ENCODE peak calls at places on chromosomes 5 and 9, in six cellular contexts. G is breast epithelium, M is H1, L is cardiac muscle cell, F is psoas muscle, V is IMR-90. H is an unnamed sample. For H3K4me1, the result is how much of the 10 kb centered on the place peaks cover.

GRCh38 chr9:127556871-127557270 is 55.2 kb upstream of the STXBP1 start:
- DNase-seq in F (peak), V (no peak), M (no peak), L (no peak), G (no peak), H (no peak)

GRCh38 chr9:72292184-72292787 is 72.7 kb downstream of the ZFAND5 start:
- DNase-seq in V (peak), F (no peak), G (no peak), L (peak), M (no peak), H (no peak)

GRCh38 chr5:60410427-60410826 is 289.5 kb downstream of the DEPDC1B start:
- DNase-seq in G (no peak), V (no peak), F (no peak), M (no peak), L (no peak), H (no peak)

GRCh38 chr9:95649801-95650213 is 133.0 kb upstream of the PTCH1 start:
- DNase-seq in F (no peak), G (peak), L (no peak), M (no peak), V (no peak), H (no peak)

GRCh38 chr5:55063220-55063863 is 39.1 kb upstream of the GZMA start:
- DNase-seq in V (peak), M (no peak), G (no peak), L (no peak), F (no peak), H (no peak)

GRCh38 chr9:4389755-4390154 is 89.9 kb upstream of the GLIS3 start:
- DNase-seq in L (no peak), F (no peak), G (no peak), M (no peak), V (no peak), H (no peak)

GRCh38 chr5:165906879-165907278 is 2384.6 kb upstream of the WWC1 start:
- DNase-seq in G (no peak), M (no peak), L (no peak), V (no peak), F (no peak), H (no peak)

GRCh38 chr9:84811726-84812074 is 142.2 kb downstream of the NTRK2 start:
- DNase-seq in V (no peak), L (no peak), G (no peak), F (no peak), M (no peak), H (no peak)

GRCh38 chr9:111483862-111484563 is at the start of gene ECPAS:
- DNase-seq in M (no peak), V (peak), G (peak), F (peak), L (peak), H (peak)

GRCh38 chr9:29208670-29209069 is 1635.4 kb upstream of the C9orf72 start:
- DNase-seq in L (no peak), F (no peak), V (no peak), G (no peak), M (no peak), H (no peak)

GRCh38 chr5:170117736-170118135 is 12.0 kb downstream of the FOXI1 start:
- DNase-seq in G (no peak), M (no peak), V (no peak), F (no peak), L (no peak), H (no peak)

GRCh38 chr5:106759581-106759980 is 911.2 kb downstream of the EFNA5 start:
- DNase-seq in F (no peak), M (no peak), G (no peak), V (peak), L (peak), H (no peak)

GRCh38 chr5:61407706-61408105 is 75.6 kb downstream of the ZSWIM6 start:
- DNase-seq in V (no peak), M (no peak), F (no peak), G (no peak), L (no peak), H (no peak)

GRCh38 chr9:92671323-92671722 is 1.4 kb upstream of the IPPK start:
- DNase-seq in F (no peak), M (no peak), V (peak), L (peak), G (no peak), H (no peak)

GRCh38 chr9:128419061-128419925 is 1.4 kb upstream of the CERCAM start:
- DNase-seq in G (no peak), M (no peak), F (no peak), V (peak), L (peak), H (no peak)

GRCh38 chr5:50958852-50959457 is 292.5 kb downstream of the PARP8 start:
- DNase-seq in M (no peak), G (no peak), V (peak), L (peak), F (no peak), H (no peak)

GRCh38 chr9:14205463-14205862 is 108.5 kb downstream of the NFIB start:
- DNase-seq in G (no peak), M (no peak), V (peak), F (no peak), L (peak), H (no peak)

GRCh38 chr5:168624850-168625357 is 45.7 kb upstream of the PANK3 start:
- DNase-seq in G (no peak), L (peak), M (no peak), F (no peak), V (no peak), H (no peak)

GRCh38 chr9:97768731-97769130 is 71.6 kb upstream of the XPA start:
- DNase-seq in G (no peak), F (no peak), V (peak), M (no peak), L (peak), H (no peak)

GRCh38 chr5:7425830-7426229 is 29.9 kb downstream of the ADCY2 start:
- DNase-seq in F (no peak), G (no peak), V (no peak), L (no peak), M (no peak), H (no peak)

GRCh38 chr9:76542360-76542759 is 83.4 kb downstream of the GCNT1 start:
- DNase-seq in V (no peak), F (no peak), L (no peak), M (no peak), G (no peak), H (no peak)

GRCh38 chr5:151171521-151171920 is 13.9 kb upstream of the ANXA6 start:
- DNase-seq in L (no peak), G (no peak), M (no peak), V (no peak), F (no peak), H (no peak)

GRCh38 chr9:3954950-3955670 is 344.8 kb downstream of the GLIS3 start:
- DNase-seq in G (no peak), L (peak), F (no peak), V (peak), M (no peak), H (no peak)

GRCh38 chr9:3648266-3648665 is 122.5 kb upstream of the RFX3 start:
- DNase-seq in F (no peak), L (no peak), M (no peak), V (no peak), G (no peak), H (no peak)

GRCh38 chr5:35626553-35626952 is 8.9 kb downstream of the SPEF2 start:
- DNase-seq in M (no peak), F (no peak), G (no peak), V (no peak), L (no peak), H (no peak)

GRCh38 chr5:88660326-88660946 is 222.5 kb downstream of the MEF2C start:
- DNase-seq in F (no peak), M (no peak), L (peak), V (peak), G (no peak), H (no peak)

GRCh38 chr9:124855566-124855943 is 2.3 kb downstream of the WDR38 start:
- DNase-seq in M (no peak), L (no peak), G (no peak), F (no peak), V (no peak), H (no peak)

GRCh38 chr5:170538970-170539586 is 35.3 kb downstream of the KCNIP1 start:
- DNase-seq in V (no peak), G (no peak), L (no peak), M (no peak), F (no peak), H (no peak)

GRCh38 chr5:93723005-93723404 is 18.4 kb downstream of the POU5F2 start:
- DNase-seq in V (peak), F (no peak), G (no peak), L (no peak), M (no peak), H (no peak)

GRCh38 chr5:98103807-98104206 is 669.7 kb upstream of the RGMB start:
- DNase-seq in L (no peak), V (no peak), G (no peak), F (no peak), M (no peak), H (no peak)

GRCh38 chr9:129497064-129497836 is 123.7 kb downstream of the C9orf50 start:
- DNase-seq in L (no peak), V (no peak), M (no peak), F (peak), G (no peak), H (no peak)

GRCh38 chr9:129702563-129702962 is 37.1 kb downstream of the PRRX2 start:
- DNase-seq in L (peak), M (no peak), V (peak), F (no peak), G (no peak), H (no peak)

GRCh38 chr9:77759391-77759790 is 111.3 kb upstream of the GNA14 start:
- DNase-seq in L (no peak), V (no peak), F (no peak), M (no peak), G (no peak), H (no peak)

GRCh38 chr5:152288499-152288898 is 116.6 kb downstream of the NMUR2 start:
- DNase-seq in L (no peak), M (no peak), F (peak), V (no peak), G (no peak), H (no peak)

GRCh38 chr5:29758986-29759421 is 1434.5 kb upstream of the CDH6 start:
- DNase-seq in F (no peak), L (no peak), G (no peak), V (no peak), M (no peak), H (no peak)

GRCh38 chr9:96515629-96516470 is 65.9 kb downstream of the HABP4 start:
- DNase-seq in V (peak), M (no peak), F (no peak), G (no peak), L (no peak), H (no peak)

GRCh38 chr5:131998431-131999040 is 12.9 kb downstream of the ACSL6 start:
- DNase-seq in G (no peak), L (no peak), V (no peak), M (no peak), F (no peak), H (no peak)

GRCh38 chr5:132000677-132001453 is 10.6 kb downstream of the ACSL6 start:
- DNase-seq in L (no peak), M (no peak), F (no peak), V (no peak), G (no peak), H (peak)

GRCh38 chr5:131999041-131999440 is 12.4 kb downstream of the ACSL6 start:
- DNase-seq in M (no peak), V (no peak), F (no peak), L (no peak), G (no peak), H (no peak)

GRCh38 chr5:131999991-132000490 is 11.4 kb downstream of the ACSL6 start:
- DNase-seq in G (no peak), L (no peak), F (no peak), M (no peak), V (no peak), H (no peak)

GRCh38 chr5:131999471-131999931 is 12.0 kb downstream of the ACSL6 start:
- DNase-seq in M (no peak), F (no peak), L (no peak), G (no peak), V (no peak), H (no peak)
- H3K4me1 ChIP-seq in M (under half), F (under half), L (under half), G (under half), V (under half), H (half or more)

DNA sequence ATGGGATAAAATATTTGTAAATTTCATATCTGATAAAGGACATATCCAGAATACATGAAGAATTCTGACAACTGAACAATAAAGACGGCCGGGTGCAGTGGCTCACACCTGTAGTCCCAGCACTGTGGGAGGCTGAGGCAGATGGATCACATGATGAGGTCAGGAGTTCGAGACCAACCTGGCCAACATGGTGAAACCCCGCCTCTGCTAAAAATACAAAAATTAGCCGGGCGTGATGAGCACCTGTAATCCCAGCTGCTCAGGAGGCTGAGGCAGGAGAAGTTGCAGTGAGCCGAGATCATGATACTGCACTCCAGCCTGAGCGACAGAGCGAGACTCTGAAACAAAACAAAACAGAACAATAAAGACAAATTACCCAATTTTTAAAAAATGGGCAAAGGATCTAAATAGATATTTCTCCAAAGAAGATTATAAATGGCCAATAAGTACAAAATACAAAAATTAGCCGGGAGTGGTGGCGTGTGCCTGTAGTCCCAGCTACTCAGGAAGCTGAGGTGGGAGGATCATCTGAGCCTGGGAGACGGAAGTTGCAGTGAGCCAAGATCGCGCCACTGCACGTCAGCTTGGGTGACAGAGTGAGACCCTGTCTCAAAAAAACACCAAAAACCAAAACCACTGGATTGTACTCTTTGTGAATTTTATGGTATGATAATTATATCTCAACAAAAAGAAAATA is 9.6 kb upstream of the NSD1 start:
- DNase-seq in V (no peak), M (no peak), F (peak), G (no peak), L (no peak), H (no peak)
- H3K4me1 ChIP-seq in V (under half), M (under half), F (under half), G (under half), L (under half), H (under half)

GRCh38 chr5:160269017-160269416 is 39.7 kb downstream of the FABP6 start:
- DNase-seq in L (peak), V (peak), G (peak), F (peak), M (no peak), H (no peak)

GRCh38 chr5:160263326-160263850 is 34.1 kb downstream of the FABP6 start:
- DNase-seq in G (no peak), F (no peak), L (no peak), V (no peak), M (no peak), H (no peak)

GRCh38 chr5:160266044-160266718 is 36.9 kb downstream of the FABP6 start:
- DNase-seq in M (no peak), V (no peak), G (no peak), L (no peak), F (no peak), H (no peak)

GRCh38 chr5:160268111-160268510 is 38.8 kb downstream of the FABP6 start:
- DNase-seq in F (no peak), M (no peak), L (no peak), V (no peak), G (no peak), H (no peak)

DNA sequence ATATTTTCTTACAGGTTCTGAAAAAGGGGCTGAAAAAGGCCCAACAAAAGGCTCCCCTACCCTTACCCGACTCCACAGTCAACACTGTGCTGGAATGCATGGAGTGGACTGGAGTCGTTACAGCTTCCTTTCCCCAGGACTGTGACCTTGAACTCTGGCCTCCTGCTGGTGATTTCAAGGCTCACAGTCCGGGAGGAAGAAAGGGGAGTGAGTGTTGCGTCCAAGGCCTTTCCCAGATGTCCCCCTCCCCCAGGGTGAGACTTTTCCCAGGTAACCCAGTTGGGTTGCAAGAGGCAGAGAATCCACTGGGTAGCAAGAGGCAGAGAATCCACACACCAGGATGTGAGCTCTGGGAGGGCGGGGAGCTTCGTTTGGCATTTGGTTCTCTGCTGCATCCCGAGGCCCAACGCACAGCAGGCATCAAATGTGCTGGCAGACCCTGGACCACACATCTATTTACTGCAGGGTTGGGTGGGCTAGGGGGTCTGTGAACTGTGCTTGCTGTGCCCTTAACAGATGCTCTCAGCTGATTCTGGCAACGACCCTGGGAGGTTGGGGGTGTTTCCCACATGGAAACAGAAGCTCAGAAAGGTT is 37.5 kb downstream of the FABP6 start:
- DNase-seq in V (no peak), G (no peak), F (no peak), M (no peak), L (no peak), H (no peak)
- H3K4me1 ChIP-seq in V (under half), G (under half), F (under half), M (under half), L (under half), H (under half)

DNA sequence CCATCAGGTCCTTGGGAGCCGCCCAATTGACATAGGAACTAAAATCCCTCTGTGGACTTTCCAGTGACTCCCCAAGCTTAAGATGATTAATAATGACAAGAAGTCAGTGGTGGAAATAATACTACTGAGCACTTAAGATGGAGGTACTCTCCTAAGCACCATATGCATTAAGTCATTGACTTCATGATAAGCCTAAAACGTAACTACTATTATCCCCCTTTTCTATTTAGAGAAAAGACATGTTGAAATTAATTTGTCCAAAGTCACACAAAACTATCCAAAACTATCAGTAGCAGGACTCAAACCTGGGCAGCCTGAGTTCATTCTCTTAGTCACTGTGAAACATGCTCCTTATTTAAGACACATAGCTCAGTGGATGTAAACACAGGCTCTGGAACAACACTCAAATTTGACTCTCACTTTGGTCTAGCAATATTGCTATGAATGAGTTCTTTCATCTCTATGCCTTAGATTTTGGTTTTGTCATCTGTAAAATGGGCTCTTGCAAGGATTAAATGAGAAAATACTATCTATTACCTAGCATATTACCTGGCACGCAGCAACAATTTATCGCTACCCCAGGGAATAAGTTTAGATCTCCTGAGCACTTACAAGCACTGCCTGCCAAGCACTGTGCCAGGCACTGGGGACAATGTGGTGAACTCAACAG is 9.5 kb downstream of the SPRY4 start:
- DNase-seq in L (no peak), G (no peak), V (peak), M (no peak), F (no peak), H (no peak)
- H3K4me1 ChIP-seq in L (under half), G (under half), V (under half), M (under half), F (under half), H (under half)

DNA sequence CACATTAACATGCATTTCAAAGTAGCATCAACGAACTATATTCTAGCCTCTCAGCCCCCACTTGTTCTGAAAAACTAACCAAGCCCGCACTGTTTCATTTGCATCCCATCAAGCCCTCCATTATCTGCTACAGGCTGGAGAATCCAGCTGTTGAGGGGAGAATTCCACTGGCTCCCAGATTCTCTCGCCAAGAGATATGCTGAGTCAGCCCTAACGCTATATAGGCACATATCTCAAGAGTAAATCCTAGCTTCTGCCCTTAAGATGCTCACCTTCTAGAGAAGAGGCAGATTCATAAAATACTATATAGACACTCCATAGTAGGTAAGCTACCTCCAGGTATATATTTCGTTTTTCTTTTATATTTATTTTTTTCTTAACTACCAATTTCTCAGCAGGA is 266.4 kb upstream of the TARS1 start:
- DNase-seq in L (no peak), F (no peak), M (no peak), G (no peak), V (no peak), H (no peak)
- H3K4me1 ChIP-seq in L (under half), F (under half), M (under half), G (under half), V (under half), H (under half)

GRCh38 chr5:140293091-140293996 is 9.6 kb downstream of the PFDN1 start:
- DNase-seq in M (no peak), G (no peak), L (peak), F (no peak), V (peak), H (no peak)
- H3K4me1 ChIP-seq in M (under half), G (under half), L (under half), F (half or more), V (under half), H (under half)